ENCODE peak calls at places on chromosomes 12 and 14, in four cellular contexts. One of them, this sample, is unnamed.

GRCh38 chr12:64609543-64610091 is 678 bp upstream of the RASSF3 start:
- DNase-seq in NCI-H460: no peak
- DNase-seq in H7: no peak
- DNase-seq in PC-9: peak; percentile 41
- DNase-seq in this sample: no peak

GRCh38 chr14:56036353-56036752 is 81.9 kb upstream of the PELI2 start:
- DNase-seq in NCI-H460: no peak
- DNase-seq in H7: peak; percentile 2
- DNase-seq in PC-9: no peak
- DNase-seq in this sample: no peak

GRCh38 chr14:23727566-23728335 is 91.6 kb downstream of the DHRS2 start:
- DNase-seq in NCI-H460: peak; percentile 58
- DNase-seq in H7: peak; percentile 69
- DNase-seq in PC-9: peak; percentile 86
- DNase-seq in this sample: no peak

GRCh38 chr14:52563120-52563519 is 10.5 kb downstream of the GPR137C start:
- DNase-seq in NCI-H460: no peak
- DNase-seq in H7: no peak
- DNase-seq in PC-9: no peak
- DNase-seq in this sample: no peak

GRCh38 chr14:74882103-74882920 is 596 bp downstream of the DLST start:
- DNase-seq in NCI-H460: no peak
- DNase-seq in H7: peak; percentile 81
- DNase-seq in PC-9: peak; percentile 52
- DNase-seq in this sample: no peak

GRCh38 chr14:24890716-24891115 is 159.2 kb downstream of the STXBP6 start:
- DNase-seq in NCI-H460: no peak
- DNase-seq in H7: no peak
- DNase-seq in PC-9: no peak
- DNase-seq in this sample: no peak

GRCh38 chr12:91926810-91927209 is 218.8 kb downstream of the BTG1 start:
- DNase-seq in NCI-H460: no peak
- DNase-seq in H7: no peak
- DNase-seq in PC-9: peak; percentile 90
- DNase-seq in this sample: no peak

GRCh38 chr14:92651106-92651792 is 97.2 kb downstream of the LGMN start:
- DNase-seq in NCI-H460: no peak
- DNase-seq in H7: peak; percentile 59
- DNase-seq in PC-9: no peak
- DNase-seq in this sample: no peak

GRCh38 chr12:82708507-82708906 is 21.8 kb downstream of the TMTC2 start:
- DNase-seq in NCI-H460: no peak
- DNase-seq in H7: peak; percentile 51
- DNase-seq in PC-9: no peak
- DNase-seq in this sample: no peak

GRCh38 chr12:64091186-64091585 is 130.9 kb downstream of the KICS2 start:
- DNase-seq in NCI-H460: no peak
- DNase-seq in H7: no peak
- DNase-seq in PC-9: no peak
- DNase-seq in this sample: no peak

GRCh38 chr14:27367345-27367744 is 769.5 kb upstream of the NOVA1 start:
- DNase-seq in NCI-H460: no peak
- DNase-seq in H7: no peak
- DNase-seq in PC-9: no peak
- DNase-seq in this sample: no peak

GRCh38 chr12:7162691-7163114 is 26.8 kb upstream of the PEX5 start:
- DNase-seq in NCI-H460: peak; percentile 12
- DNase-seq in H7: peak; percentile 89
- DNase-seq in PC-9: peak; percentile 55
- DNase-seq in this sample: no peak

GRCh38 chr14:106442857-106443256 is 916.5 kb downstream of the TMEM121 start:
- DNase-seq in NCI-H460: no peak
- DNase-seq in H7: no peak
- DNase-seq in PC-9: no peak
- DNase-seq in this sample: no peak

GRCh38 chr12:86414201-86414600 is 158.0 kb upstream of the MGAT4C start:
- DNase-seq in NCI-H460: no peak
- DNase-seq in H7: no peak
- DNase-seq in PC-9: no peak
- DNase-seq in this sample: no peak

GRCh38 chr12:56477521-56478225 is 9.3 kb downstream of the SPRYD4 start:
- DNase-seq in NCI-H460: no peak
- DNase-seq in H7: no peak
- DNase-seq in PC-9: no peak
- DNase-seq in this sample: no peak

GRCh38 chr12:2651061-2651965 is 143.5 kb upstream of the FKBP4 start:
- DNase-seq in NCI-H460: no peak
- DNase-seq in H7: no peak
- DNase-seq in PC-9: no peak
- DNase-seq in this sample: no peak

GRCh38 chr12:3296409-3296701 is 194.6 kb upstream of the PRMT8 start:
- DNase-seq in NCI-H460: no peak
- DNase-seq in H7: no peak
- DNase-seq in PC-9: no peak
- DNase-seq in this sample: no peak

GRCh38 chr12:126994599-126994998 is 1272.4 kb upstream of the TMEM132C start:
- DNase-seq in NCI-H460: no peak
- DNase-seq in H7: no peak
- DNase-seq in PC-9: no peak
- DNase-seq in this sample: no peak